ENCODE peak calls at places on chromosomes 4 and X, in five cellular contexts. One of them, this sample, is unnamed.

GRCh38 chr4:141645611-141646340 is 9.4 kb downstream of the IL15 start:
- DNase-seq in stimulated activated CD4-positive, alpha-beta T cell treated with anti-CD3 and anti-CD28 coated beads, Interleukin-12 subunit alpha, Interleukin-12 subunit beta, amount 100 ng/mL, for 4 hours: no peak
- DNase-seq in HuH-7: no peak
- DNase-seq in GM23248: peak; percentile 95
- DNase-seq in Peyer's patch: no peak
- DNase-seq in this sample: peak; percentile 29

GRCh38 chr4:10343656-10344055 is 113.6 kb downstream of the ZNF518B start:
- DNase-seq in stimulated activated CD4-positive, alpha-beta T cell treated with anti-CD3 and anti-CD28 coated beads, Interleukin-12 subunit alpha, Interleukin-12 subunit beta, amount 100 ng/mL, for 4 hours: no peak
- DNase-seq in HuH-7: no peak
- DNase-seq in GM23248: no peak
- DNase-seq in Peyer's patch: no peak
- DNase-seq in this sample: no peak

GRCh38 chrX:48998391-48998790 is 3.7 kb downstream of the GRIPAP1 start:
- DNase-seq in stimulated activated CD4-positive, alpha-beta T cell treated with anti-CD3 and anti-CD28 coated beads, Interleukin-12 subunit alpha, Interleukin-12 subunit beta, amount 100 ng/mL, for 4 hours: no peak
- DNase-seq in HuH-7: no peak
- DNase-seq in GM23248: no peak
- DNase-seq in Peyer's patch: no peak
- DNase-seq in this sample: peak; percentile 21

GRCh38 chr4:10179957-10180602 is 63.5 kb upstream of the WDR1 start:
- DNase-seq in stimulated activated CD4-positive, alpha-beta T cell treated with anti-CD3 and anti-CD28 coated beads, Interleukin-12 subunit alpha, Interleukin-12 subunit beta, amount 100 ng/mL, for 4 hours: no peak
- DNase-seq in HuH-7: no peak
- DNase-seq in GM23248: peak; percentile 67
- DNase-seq in Peyer's patch: no peak
- DNase-seq in this sample: no peak

GRCh38 chr4:30753316-30753715 is 33.1 kb downstream of the PCDH7 start:
- DNase-seq in stimulated activated CD4-positive, alpha-beta T cell treated with anti-CD3 and anti-CD28 coated beads, Interleukin-12 subunit alpha, Interleukin-12 subunit beta, amount 100 ng/mL, for 4 hours: no peak
- DNase-seq in HuH-7: no peak
- DNase-seq in GM23248: peak; percentile 5
- DNase-seq in Peyer's patch: no peak
- DNase-seq in this sample: no peak

GRCh38 chr4:51885371-51885770 is 42.4 kb downstream of the DCUN1D4 start:
- DNase-seq in stimulated activated CD4-positive, alpha-beta T cell treated with anti-CD3 and anti-CD28 coated beads, Interleukin-12 subunit alpha, Interleukin-12 subunit beta, amount 100 ng/mL, for 4 hours: no peak
- DNase-seq in HuH-7: peak; percentile 78
- DNase-seq in GM23248: peak; percentile 57
- DNase-seq in Peyer's patch: no peak
- DNase-seq in this sample: peak; percentile 16

GRCh38 chr4:36310793-36311192 is 29.4 kb downstream of the DTHD1 start:
- DNase-seq in stimulated activated CD4-positive, alpha-beta T cell treated with anti-CD3 and anti-CD28 coated beads, Interleukin-12 subunit alpha, Interleukin-12 subunit beta, amount 100 ng/mL, for 4 hours: no peak
- DNase-seq in HuH-7: no peak
- DNase-seq in GM23248: no peak
- DNase-seq in Peyer's patch: no peak
- DNase-seq in this sample: no peak

GRCh38 chr4:53899544-53900274 is 164.7 kb downstream of the CHIC2 start:
- DNase-seq in stimulated activated CD4-positive, alpha-beta T cell treated with anti-CD3 and anti-CD28 coated beads, Interleukin-12 subunit alpha, Interleukin-12 subunit beta, amount 100 ng/mL, for 4 hours: no peak
- DNase-seq in HuH-7: no peak
- DNase-seq in GM23248: peak; percentile 92
- DNase-seq in Peyer's patch: no peak
- DNase-seq in this sample: no peak

GRCh38 chr4:27692098-27692679 is 831.5 kb downstream of the STIM2 start:
- DNase-seq in stimulated activated CD4-positive, alpha-beta T cell treated with anti-CD3 and anti-CD28 coated beads, Interleukin-12 subunit alpha, Interleukin-12 subunit beta, amount 100 ng/mL, for 4 hours: no peak
- DNase-seq in HuH-7: peak; percentile 40
- DNase-seq in GM23248: peak; percentile 47
- DNase-seq in Peyer's patch: peak; percentile 34
- DNase-seq in this sample: peak; percentile 68

GRCh38 chr4:94995684-94996394 is 238.1 kb downstream of the BMPR1B start:
- DNase-seq in stimulated activated CD4-positive, alpha-beta T cell treated with anti-CD3 and anti-CD28 coated beads, Interleukin-12 subunit alpha, Interleukin-12 subunit beta, amount 100 ng/mL, for 4 hours: no peak
- DNase-seq in HuH-7: no peak
- DNase-seq in GM23248: peak; percentile 56
- DNase-seq in Peyer's patch: no peak
- DNase-seq in this sample: no peak

GRCh38 chrX:65750674-65751469 is 83.4 kb downstream of the MSN start:
- DNase-seq in stimulated activated CD4-positive, alpha-beta T cell treated with anti-CD3 and anti-CD28 coated beads, Interleukin-12 subunit alpha, Interleukin-12 subunit beta, amount 100 ng/mL, for 4 hours: no peak
- DNase-seq in HuH-7: no peak
- DNase-seq in GM23248: no peak
- DNase-seq in Peyer's patch: no peak
- DNase-seq in this sample: no peak

GRCh38 chr4:30721353-30722091 is 1.4 kb downstream of the PCDH7 start:
- DNase-seq in stimulated activated CD4-positive, alpha-beta T cell treated with anti-CD3 and anti-CD28 coated beads, Interleukin-12 subunit alpha, Interleukin-12 subunit beta, amount 100 ng/mL, for 4 hours: no peak
- DNase-seq in HuH-7: no peak
- DNase-seq in GM23248: peak; percentile 37
- DNase-seq in Peyer's patch: peak; percentile 64
- DNase-seq in this sample: no peak